ENCODE peak calls at places on chromosomes 3 and 15, in five cellular contexts. P is MM.1S, N is HFFc6, G is endodermal cell, O is brain microvascular endothelial cell. K is an unnamed sample.

GRCh38 chr15:42057744-42058646 is 36.4 kb downstream of the PLA2G4D start:
- DNase-seq in N (no peak), O (no peak), P (no peak), G (peak), K (no peak)

GRCh38 chr15:60324706-60325438 is 72.9 kb downstream of the ANXA2 start:
- DNase-seq in P (no peak), G (no peak), N (no peak), O (no peak), K (no peak)

GRCh38 chr3:55201729-55202128 is 273.9 kb upstream of the LRTM1 start:
- DNase-seq in P (no peak), N (no peak), O (no peak), G (no peak), K (no peak)

GRCh38 chr3:115293321-115293720 is 146.2 kb upstream of the ZBTB20 start:
- DNase-seq in G (no peak), N (no peak), P (no peak), O (no peak), K (no peak)

GRCh38 chr3:71868891-71869290 is 83.9 kb upstream of the PROK2 start:
- DNase-seq in O (no peak), N (no peak), P (no peak), G (no peak), K (no peak)

GRCh38 chr3:52301042-52301441 is 13.4 kb downstream of the GLYCTK start:
- DNase-seq in O (no peak), G (no peak), N (no peak), P (no peak), K (no peak)

GRCh38 chr3:146843476-146843875 is 238.3 kb upstream of the PLSCR5 start:
- DNase-seq in O (no peak), P (no peak), G (peak), N (no peak), K (no peak)

GRCh38 chr15:76196286-76196948 is 114.9 kb downstream of the ETFA start:
- DNase-seq in G (peak), P (no peak), O (peak), N (peak), K (no peak)

GRCh38 chr3:157128771-157129671 is 30.9 kb downstream of the CCNL1 start:
- DNase-seq in O (peak), N (peak), G (peak), P (no peak), K (peak)

GRCh38 chr15:42048080-42048820 is 27.4 kb upstream of the PLA2G4E start:
- DNase-seq in G (no peak), N (no peak), O (no peak), P (no peak), K (no peak)

GRCh38 chr3:66036586-66037061 is 2.1 kb downstream of the MAGI1 start:
- DNase-seq in G (peak), N (no peak), P (no peak), O (peak), K (no peak)

GRCh38 chr3:52088445-52089367 is 32.3 kb upstream of the DUSP7 start:
- DNase-seq in N (peak), P (no peak), O (peak), G (no peak), K (peak)

GRCh38 chr3:87148020-87148419 is 79.1 kb upstream of the CHMP2B start:
- DNase-seq in O (no peak), P (no peak), N (no peak), G (no peak), K (no peak)

GRCh38 chr3:87147562-87147961 is 79.5 kb upstream of the CHMP2B start:
- DNase-seq in P (no peak), O (no peak), G (no peak), N (no peak), K (no peak)

DNA sequence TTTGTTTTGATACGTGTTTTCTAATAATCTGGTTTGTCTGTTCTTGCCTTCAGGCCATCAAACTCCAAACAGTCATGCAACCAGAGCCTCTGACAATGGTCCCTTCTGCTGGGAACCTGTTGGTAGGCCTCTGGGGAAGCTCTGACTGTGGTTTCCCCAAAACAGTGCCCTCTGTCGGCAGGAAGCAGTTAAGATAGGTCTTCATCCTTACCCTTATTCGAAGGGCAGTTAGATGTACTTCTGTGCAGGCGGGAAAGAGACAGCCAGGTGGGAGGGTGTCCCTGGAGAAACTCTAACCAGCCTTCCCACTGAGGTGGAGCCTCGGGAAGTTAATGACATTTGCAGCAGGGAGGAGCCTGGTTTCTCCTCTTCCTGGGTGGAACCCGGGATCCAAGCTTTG is 81.6 kb upstream of the CHMP2B start:
- DNase-seq in N (peak), G (peak), O (no peak), P (peak), K (peak)
- TF ChIP-seq CTCF in N (peak), G (peak), O (peak), P (peak), K (peak)

GRCh38 chr15:45268135-45268534 is 16.1 kb downstream of the SLC28A2 start:
- DNase-seq in O (no peak), P (no peak), G (peak), N (no peak), K (no peak)

GRCh38 chr15:45262906-45263456 is 10.9 kb downstream of the SLC28A2 start:
- DNase-seq in G (no peak), P (no peak), N (no peak), O (no peak), K (no peak)

GRCh38 chr15:45265506-45265905 is 13.5 kb downstream of the SLC28A2 start:
- DNase-seq in N (no peak), G (no peak), O (no peak), P (no peak), K (no peak)

DNA sequence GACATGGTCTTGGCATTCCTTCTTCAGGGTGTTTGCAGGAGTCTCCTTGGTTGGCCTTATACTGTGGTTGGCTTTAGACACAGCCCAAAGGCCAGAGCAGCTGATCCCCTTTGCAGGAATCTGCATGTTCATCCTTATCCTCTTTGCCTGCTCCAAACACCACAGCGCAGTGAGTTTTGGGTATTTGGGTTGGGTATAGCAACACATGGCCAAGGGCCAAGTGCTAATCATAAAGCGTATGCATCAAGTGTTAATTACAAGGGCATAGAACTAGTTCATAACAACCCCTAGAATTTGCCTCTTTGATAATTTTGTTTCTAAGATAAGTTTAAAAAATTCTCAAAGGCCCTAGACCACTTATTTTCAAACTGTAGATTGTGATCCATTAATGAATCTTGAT is 11.8 kb downstream of the SLC28A2 start:
- DNase-seq in N (no peak), G (no peak), O (no peak), P (no peak), K (no peak)
- TF ChIP-seq CTCF in N (no peak), G (no peak), O (no peak), P (no peak), K (no peak)

GRCh38 chr3:20739814-20740213 is 553.8 kb upstream of the SGO1 start:
- DNase-seq in P (peak), G (no peak), O (no peak), N (no peak), K (no peak)

GRCh38 chr3:20741381-20741780 is 555.4 kb upstream of the SGO1 start:
- DNase-seq in G (no peak), N (no peak), O (no peak), P (no peak), K (no peak)

DNA sequence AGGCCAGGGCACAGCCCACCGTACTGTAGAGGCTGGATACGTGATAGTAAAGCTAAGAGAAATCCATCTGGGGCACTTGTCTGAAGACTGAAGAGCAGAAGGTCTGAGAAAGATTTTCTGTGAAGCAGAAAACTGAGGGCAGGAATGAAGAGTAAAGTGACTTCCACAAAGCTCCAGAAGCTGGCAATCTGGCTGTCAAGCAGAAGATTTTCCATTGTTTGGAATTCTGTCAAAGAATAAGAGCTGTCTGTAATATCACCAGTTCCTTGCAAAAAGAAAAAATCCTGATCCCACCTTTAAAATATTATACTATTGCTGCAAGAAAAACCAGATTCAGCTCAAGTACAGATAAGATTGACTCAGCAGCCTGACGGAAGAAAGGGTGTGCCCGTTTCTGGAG is 550.3 kb upstream of the SGO1 start:
- DNase-seq in P (no peak), O (no peak), N (no peak), G (no peak), K (no peak)
- TF ChIP-seq CTCF in P (no peak), O (no peak), N (no peak), G (no peak), K (no peak)

DNA sequence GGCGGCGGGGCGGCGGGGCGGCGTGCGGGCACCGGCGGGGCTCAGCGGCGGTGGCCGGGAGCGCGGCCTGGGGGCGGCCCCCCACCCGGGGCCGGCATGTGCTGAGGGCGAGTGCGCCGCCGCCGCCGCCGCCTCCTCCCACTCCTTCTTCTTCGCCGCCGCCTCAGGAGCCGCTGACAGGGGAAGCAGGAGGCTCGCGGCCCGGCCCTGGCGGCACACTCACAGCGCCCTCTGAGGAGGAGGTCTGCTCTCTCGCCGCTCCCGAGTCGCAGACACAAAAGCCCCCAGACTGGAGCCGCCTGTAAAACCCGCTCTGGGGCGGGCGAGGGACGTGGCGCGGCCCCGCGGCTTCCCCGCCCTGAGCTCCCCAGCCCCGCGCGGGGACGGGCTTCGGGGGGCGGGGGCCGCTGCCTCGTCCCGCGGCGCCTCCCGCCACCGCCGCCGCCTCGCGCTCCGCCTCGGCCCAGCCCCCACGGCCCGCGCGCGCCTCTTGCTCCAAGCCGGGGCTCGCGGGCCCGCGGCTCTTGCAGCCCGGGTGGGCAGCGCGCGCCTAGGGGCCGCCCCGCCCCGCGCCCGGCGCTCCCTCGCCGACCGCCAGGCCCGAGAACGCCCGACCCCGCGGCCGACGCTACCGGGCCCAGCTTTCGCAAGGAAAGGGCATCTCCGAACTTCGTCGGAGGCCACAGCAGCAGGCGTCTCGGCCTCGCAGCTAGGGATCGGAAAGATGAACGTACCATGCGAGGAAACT is at the start of gene PYGO1:
- DNase-seq in G (peak), P (peak), O (peak), N (peak), K (peak)
- TF ChIP-seq CTCF in G (no peak), P (no peak), O (no peak), N (no peak), K (peak)

GRCh38 chr15:90886291-90886614 is 1.9 kb downstream of the FES start:
- DNase-seq in G (no peak), N (no peak), O (no peak), P (no peak), K (no peak)
- TF ChIP-seq CTCF in G (peak), N (peak), O (no peak), P (no peak), K (no peak)

GRCh38 chr3:61634678-61635077 is 73.3 kb downstream of the PTPRG start:
- DNase-seq in O (no peak), N (peak), G (no peak), P (no peak), K (no peak)

GRCh38 chr3:61632568-61633175 is 71.3 kb downstream of the PTPRG start:
- DNase-seq in O (no peak), N (no peak), G (no peak), P (no peak), K (no peak)

GRCh38 chr3:61629442-61629841 is 68.1 kb downstream of the PTPRG start:
- DNase-seq in P (no peak), N (no peak), G (no peak), O (no peak), K (no peak)

GRCh38 chr3:61628636-61629035 is 67.3 kb downstream of the PTPRG start:
- DNase-seq in P (no peak), N (no peak), G (no peak), O (no peak), K (no peak)

GRCh38 chr3:61631108-61631769 is 69.9 kb downstream of the PTPRG start:
- DNase-seq in N (no peak), G (no peak), O (no peak), P (peak), K (no peak)
- TF ChIP-seq CTCF in N (peak), G (peak), O (no peak), P (peak), K (no peak)

GRCh38 chr3:133926736-133927542 is 31.3 kb upstream of the RAB6B start:
- DNase-seq in N (no peak), P (no peak), G (peak), O (no peak), K (no peak)
- TF ChIP-seq CTCF in N (no peak), P (no peak), G (no peak), O (peak), K (no peak)

DNA sequence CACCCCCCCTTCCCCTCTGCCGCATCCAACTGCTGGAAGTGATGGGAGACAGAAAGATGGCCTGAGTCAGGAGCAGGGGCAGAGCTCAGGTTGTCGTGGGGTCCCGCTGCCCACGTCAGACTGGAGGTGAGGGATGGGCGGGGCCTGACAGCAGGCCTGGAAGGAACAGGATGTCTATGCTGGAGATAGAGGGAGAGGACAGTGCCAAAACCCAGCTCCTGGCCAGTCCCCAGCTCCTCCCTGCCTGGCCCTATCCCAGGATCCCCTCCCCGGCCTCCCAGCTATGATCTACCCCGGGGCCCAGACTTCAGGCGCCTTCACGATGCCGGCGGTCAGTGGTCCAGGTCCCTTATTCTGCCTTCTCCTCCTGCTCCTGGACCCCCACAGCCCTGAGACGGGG is at the start of gene LMAN1L:
- DNase-seq in N (no peak), G (no peak), O (no peak), P (no peak), K (no peak)
- TF ChIP-seq CTCF in N (no peak), G (no peak), O (no peak), P (no peak), K (no peak)